ENCODE peak calls at places on chromosomes 5 and 9, in nine cellular contexts. L is brain microvascular endothelial cell, V is mucosa of descending colon, H is IMR-90, Z is fibroblast of villous mesenchyme, K is foreskin fibroblast, I is fibroblast of mammary gland, A is heart left ventricle, W is cardiac muscle cell. B is an unnamed sample.

GRCh38 chr5:45604092-45604491 is 92.1 kb downstream of the HCN1 start:
- DNase-seq in I (no peak), K (no peak), Z (no peak), H (no peak), L (no peak), A (no peak), W (no peak), V (peak), B (no peak)

GRCh38 chr9:69671291-69671903 is 774 bp downstream of the APBA1 start:
- DNase-seq in H (no peak), Z (no peak), I (no peak), W (no peak), L (no peak), A (peak), K (peak), V (peak), B (no peak)

GRCh38 chr5:163653526-163653925 is 148.1 kb downstream of the MAT2B start:
- DNase-seq in A (no peak), K (no peak), I (no peak), W (no peak), Z (no peak), L (no peak), V (no peak), H (no peak), B (no peak)

GRCh38 chr5:178441486-178442270 is 148.5 kb downstream of the COL23A1 start:
- DNase-seq in W (no peak), L (no peak), Z (no peak), A (no peak), I (no peak), V (no peak), K (no peak), H (no peak), B (no peak)

GRCh38 chr5:38060354-38060753 is 198.0 kb upstream of the EGFLAM start:
- DNase-seq in V (peak), L (peak), A (no peak), Z (peak), H (peak), I (no peak), K (peak), W (peak), B (peak)

GRCh38 chr9:112556497-112557085 is 70.0 kb downstream of the KIAA1958 start:
- DNase-seq in A (no peak), K (peak), W (peak), H (peak), I (peak), L (peak), Z (peak), V (no peak), B (no peak)

GRCh38 chr5:42366051-42366450 is 57.2 kb upstream of the GHR start:
- DNase-seq in L (no peak), K (no peak), W (no peak), Z (no peak), I (no peak), H (no peak), V (no peak), A (no peak), B (no peak)

GRCh38 chr5:88829053-88829452 is 53.9 kb downstream of the MEF2C start:
- DNase-seq in Z (no peak), W (no peak), I (no peak), V (no peak), L (peak), H (no peak), A (peak), K (peak), B (peak)

GRCh38 chr5:51185985-51186384 is 197.3 kb upstream of the ISL1 start:
- DNase-seq in W (no peak), L (no peak), A (no peak), K (peak), Z (no peak), I (no peak), V (no peak), H (no peak), B (no peak)

GRCh38 chr5:63125862-63126261 is 547.2 kb downstream of the LRRC70 start:
- DNase-seq in L (peak), I (peak), H (peak), V (no peak), W (peak), K (peak), A (no peak), Z (peak), B (peak)

GRCh38 chr5:10351199-10351881 is 2.2 kb upstream of the MARCHF6 start:
- DNase-seq in I (peak), V (no peak), W (peak), Z (peak), L (peak), K (peak), A (peak), H (peak), B (peak)

GRCh38 chr5:53726121-53726520 is 165.7 kb downstream of the NDUFS4 start:
- DNase-seq in Z (no peak), W (no peak), L (no peak), I (no peak), A (no peak), K (no peak), V (no peak), H (no peak), B (no peak)

GRCh38 chr9:117153021-117153420 is 261.8 kb downstream of the ASTN2 start:
- DNase-seq in I (peak), W (no peak), H (peak), V (no peak), Z (no peak), L (no peak), K (no peak), A (no peak), B (peak)

GRCh38 chr9:72691671-72692070 is 170.3 kb downstream of the TMC1 start:
- DNase-seq in L (no peak), Z (no peak), H (no peak), W (no peak), I (peak), V (no peak), A (no peak), K (no peak), B (no peak)

GRCh38 chr9:112755675-112756074 is 5.1 kb downstream of the SNX30 start:
- DNase-seq in W (peak), I (no peak), V (no peak), Z (peak), L (no peak), A (no peak), K (peak), H (peak), B (peak)

GRCh38 chr5:99449786-99450185 is 521.0 kb upstream of the CHD1 start:
- DNase-seq in A (no peak), I (peak), V (no peak), L (no peak), Z (no peak), W (no peak), H (no peak), K (no peak), B (no peak)

GRCh38 chr9:94697972-94698581 is 28.4 kb upstream of the AOPEP start:
- DNase-seq in A (no peak), I (peak), W (peak), H (peak), L (peak), Z (peak), K (no peak), V (no peak), B (peak)

GRCh38 chr9:114950761-114951160 is 20.4 kb upstream of the TNFSF8 start:
- DNase-seq in K (no peak), W (no peak), Z (no peak), L (no peak), V (no peak), A (no peak), H (no peak), I (no peak), B (no peak)

GRCh38 chr5:169970911-169971436 is 9.3 kb downstream of the INSYN2B start:
- DNase-seq in L (peak), V (no peak), H (peak), W (peak), A (peak), K (peak), I (peak), Z (peak), B (peak)

GRCh38 chr5:111967463-111967862 is 210.5 kb upstream of the NREP start:
- DNase-seq in V (no peak), H (no peak), A (no peak), Z (no peak), W (no peak), L (no peak), K (no peak), I (no peak), B (no peak)

GRCh38 chr5:98929982-98930355 is 1.2 kb upstream of the CHD1 start:
- DNase-seq in H (no peak), W (no peak), L (no peak), K (no peak), I (no peak), V (peak), A (no peak), Z (no peak), B (no peak)

GRCh38 chr9:135388530-135388929 is 91.1 kb upstream of the PPP1R26 start:
- DNase-seq in L (no peak), W (no peak), I (no peak), V (no peak), K (no peak), A (no peak), Z (no peak), H (no peak), B (no peak)

GRCh38 chr9:17905356-17906203 is 326.7 kb downstream of the SH3GL2 start:
- DNase-seq in I (no peak), V (peak), K (no peak), A (no peak), H (no peak), L (no peak), Z (no peak), W (peak), B (no peak)

GRCh38 chr5:177601126-177601525 is 1.2 kb downstream of the B4GALT7 start:
- DNase-seq in Z (no peak), I (no peak), K (no peak), A (no peak), W (no peak), H (no peak), V (no peak), L (no peak), B (no peak)

GRCh38 chr5:80820685-80821084 is 139.5 kb upstream of the RASGRF2 start:
- DNase-seq in W (no peak), H (no peak), L (no peak), K (no peak), Z (no peak), A (no peak), V (no peak), I (no peak), B (no peak)
- H3K4me3 ChIP-seq in W (no peak), H (no peak), L (no peak), K (no peak), Z (no peak), A (no peak), V (no peak), I (no peak), B (no peak)

GRCh38 chr5:132464155-132464939 is 26.2 kb downstream of the IRF1 start:
- DNase-seq in V (peak), I (no peak), A (no peak), W (no peak), Z (peak), L (no peak), K (peak), H (no peak), B (no peak)
- H3K4me3 ChIP-seq in V (no peak), I (no peak), A (peak), W (no peak), Z (peak), L (no peak), K (peak), H (no peak), B (no peak)

DNA sequence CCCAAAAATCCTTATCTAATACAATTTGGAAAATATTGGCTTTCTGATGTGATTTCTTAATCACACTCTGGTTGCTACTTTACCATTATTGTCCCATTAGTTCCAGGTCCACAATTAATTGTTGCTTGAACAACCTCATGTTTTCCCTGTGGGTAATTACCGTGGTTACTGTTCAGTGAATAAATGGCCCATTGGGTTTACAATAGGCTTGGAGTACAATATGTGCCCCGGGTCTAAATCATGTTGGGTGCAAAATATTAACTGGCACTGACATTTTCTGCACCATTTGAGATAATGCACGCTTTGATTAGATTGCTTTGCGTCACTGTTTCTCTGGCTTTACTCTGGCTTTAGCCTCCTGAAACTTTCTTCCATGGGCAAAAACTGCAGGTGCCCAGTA is 163.7 kb downstream of the GABBR2 start:
- DNase-seq in W (no peak), L (no peak), A (no peak), K (no peak), I (no peak), V (no peak), H (no peak), Z (no peak), B (no peak)
- H3K4me3 ChIP-seq in W (no peak), L (no peak), A (no peak), K (no peak), I (no peak), V (no peak), H (no peak), Z (no peak), B (no peak)

DNA sequence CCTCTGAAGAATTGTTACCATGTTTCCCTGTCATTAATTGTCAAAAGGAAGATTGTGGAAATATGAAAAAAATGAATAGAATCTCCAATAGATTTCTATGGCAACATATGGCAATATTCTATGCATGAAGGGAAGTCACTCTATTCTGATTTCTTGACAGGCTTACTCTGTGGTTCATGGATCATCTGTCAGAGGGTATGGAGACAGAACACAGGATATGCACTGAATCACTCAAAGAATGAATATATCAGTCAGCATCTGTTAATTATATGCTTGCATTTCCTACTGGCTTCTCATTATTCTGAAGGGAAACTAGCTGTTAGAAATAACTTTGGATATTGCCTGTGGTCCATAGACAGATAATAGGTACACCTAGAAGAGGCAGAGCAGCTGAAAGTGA is 918.9 kb downstream of the DTWD2 start:
- DNase-seq in H (no peak), W (no peak), V (no peak), L (no peak), A (no peak), K (no peak), Z (no peak), I (no peak), B (no peak)
- H3K4me3 ChIP-seq in H (no peak), W (no peak), V (no peak), L (no peak), A (no peak), K (no peak), Z (no peak), I (no peak), B (no peak)

GRCh38 chr9:131733601-131734061 is 6.2 kb downstream of the RAPGEF1 start:
- DNase-seq in A (peak), L (peak), W (peak), Z (peak), V (peak), I (peak), H (peak), K (peak), B (peak)
- H3K4me3 ChIP-seq in A (no peak), L (peak), W (no peak), Z (no peak), V (no peak), I (no peak), H (no peak), K (no peak), B (no peak)

DNA sequence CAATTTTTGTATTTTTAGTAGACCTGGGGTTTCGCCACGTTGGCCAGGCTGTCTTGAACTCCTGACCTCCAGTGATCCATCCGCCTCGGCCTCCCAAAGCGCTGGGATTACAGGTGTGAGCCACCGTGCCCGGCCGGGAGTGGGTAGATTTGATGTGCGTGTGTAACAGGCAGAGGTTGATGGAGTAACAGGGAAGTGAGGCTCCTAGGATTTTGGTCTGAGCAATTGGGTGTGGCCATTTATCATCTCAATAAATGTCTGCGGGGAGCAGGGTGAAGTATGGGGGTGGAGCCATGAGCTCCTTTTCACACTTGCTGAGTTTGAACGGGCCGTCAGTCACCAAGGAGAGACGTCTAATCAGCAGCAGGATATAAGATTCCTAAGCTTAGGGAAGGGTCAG is 1.2 kb upstream of the REXO4 start:
- DNase-seq in A (no peak), I (no peak), K (peak), V (peak), W (no peak), L (no peak), H (no peak), Z (no peak), B (no peak)
- H3K4me3 ChIP-seq in A (no peak), I (peak), K (peak), V (no peak), W (peak), L (no peak), H (no peak), Z (no peak), B (no peak)